ENCODE peak calls at places on chromosomes 12 and 14, in five cellular contexts. M is AG08395, P is WTC11, J is right cardiac atrium, R is glutamatergic neuron. N is an unnamed sample.
A peak's percentile ranks its signal among the peaks of the same experiment; 100 is the strongest.

GRCh38 chr14:21978184-21978998 is 304.8 kb upstream of the OR4E1 start:
- DNase-seq in J (peak; percentile 60), P (peak; percentile 67), R (peak; percentile 76), M (no peak), N (peak; percentile 20)

GRCh38 chr12:98325003-98325402 is 190.4 kb upstream of the TMPO start:
- DNase-seq in J (no peak), M (no peak), R (no peak), P (no peak), N (no peak)

GRCh38 chr12:31215521-31216232 is 110.3 kb downstream of the SINHCAF start:
- DNase-seq in P (no peak), J (peak; percentile 81), R (no peak), M (no peak), N (no peak)

GRCh38 chr14:91158091-91158790 is 44.4 kb downstream of the DGLUCY start:
- DNase-seq in P (no peak), R (no peak), M (no peak), J (peak; percentile 73), N (no peak)

GRCh38 chr14:64293976-64294671 is at the start of gene ESR2:
- DNase-seq in M (peak; percentile 24), J (peak; percentile 59), R (peak; percentile 47), P (peak; percentile 58), N (peak; percentile 78)

GRCh38 chr14:72610831-72611200 is 283.1 kb downstream of the DPF3 start:
- DNase-seq in P (no peak), M (no peak), R (no peak), J (no peak), N (no peak)

GRCh38 chr14:68513838-68514610 is 278.8 kb downstream of the ZFP36L1 start:
- DNase-seq in M (no peak), P (no peak), R (no peak), J (no peak), N (no peak)

GRCh38 chr14:81729622-81730021 is 196.0 kb upstream of the SEL1L start:
- DNase-seq in M (no peak), R (no peak), J (no peak), P (no peak), N (no peak)

GRCh38 chr12:12899530-12900380 is 8.4 kb downstream of the GPRC5A start:
- DNase-seq in R (no peak), J (no peak), M (peak; percentile 66), P (no peak), N (no peak)

GRCh38 chr12:82055391-82055790 is 296.2 kb upstream of the PPFIA2 start:
- DNase-seq in M (no peak), P (no peak), J (no peak), R (no peak), N (no peak)

GRCh38 chr14:105861985-105862465 is 335.6 kb downstream of the TMEM121 start:
- DNase-seq in J (no peak), R (no peak), P (peak; percentile 3), M (no peak), N (no peak)

GRCh38 chr12:96401061-96401871 is 1.0 kb upstream of the CDK17 start:
- DNase-seq in J (no peak), P (no peak), R (no peak), M (peak; percentile 74), N (no peak)

GRCh38 chr12:25843976-25844375 is 114.5 kb upstream of the RASSF8 start:
- DNase-seq in R (no peak), P (no peak), J (no peak), M (no peak), N (no peak)

GRCh38 chr14:69877492-69877891 is 1.7 kb upstream of the SMOC1 start:
- DNase-seq in M (no peak), J (no peak), R (no peak), P (no peak), N (peak; percentile 28)

GRCh38 chr12:10197879-10198278 is 14.8 kb upstream of the GABARAPL1 start:
- DNase-seq in R (no peak), J (no peak), P (no peak), M (no peak), N (no peak)

GRCh38 chr14:99245541-99246511 is 26.2 kb downstream of the BCL11B start:
- DNase-seq in M (no peak), P (peak; percentile 88), R (peak; percentile 68), J (no peak), N (peak; percentile 87)

GRCh38 chr12:62802981-62803380 is 132.0 kb downstream of the PPM1H start:
- DNase-seq in M (no peak), J (no peak), R (no peak), P (no peak), N (no peak)

GRCh38 chr12:100267603-100268281 is 765 bp downstream of the SCYL2 start:
- DNase-seq in R (peak; percentile 58), M (no peak), P (no peak), J (peak; percentile 66), N (no peak)

N was measured in retina.